ENCODE peak calls at places on chromosomes 4 and X, in four cellular contexts. K is uterus, D is foreskin fibroblast, I is H9. E is an unnamed sample.

GRCh38 chrX:19554786-19555185 is 39.5 kb upstream of the MAP3K15 start:
- DNase-seq in K (no peak), I (no peak), D (peak; percentile 41), E (no peak)

GRCh38 chr4:152856960-152857359 is 77.2 kb downstream of the ARFIP1 start:
- DNase-seq in I (no peak), K (no peak), D (no peak), E (no peak)

GRCh38 chrX:42818151-42818921 is 40.4 kb upstream of the PPP1R2C start:
- DNase-seq in I (peak; percentile 76), K (no peak), D (no peak), E (no peak)

GRCh38 chrX:14903891-14904290 is 30.7 kb downstream of the MOSPD2 start:
- DNase-seq in K (no peak), D (no peak), I (no peak), E (no peak)

GRCh38 chrX:149508467-149508866 is 3.4 kb upstream of the IDS start:
- DNase-seq in D (no peak), K (no peak), I (no peak), E (no peak)

GRCh38 chr4:18464160-18464559 is 442.6 kb upstream of the LCORL start:
- DNase-seq in D (no peak), K (no peak), I (no peak), E (no peak)

GRCh38 chr4:183353557-183353956 is 31.3 kb upstream of the CLDN24 start:
- DNase-seq in I (no peak), D (no peak), K (no peak), E (no peak)

GRCh38 chrX:119899125-119899524 is 3.4 kb downstream of the AKAP14 start:
- DNase-seq in I (no peak), K (no peak), D (no peak), E (no peak)

GRCh38 chr4:71635094-71635493 is 148.8 kb downstream of the GC start:
- DNase-seq in I (no peak), K (no peak), D (no peak), E (no peak)

GRCh38 chr4:38857354-38858096 is 908 bp upstream of the TLR6 start:
- DNase-seq in I (no peak), D (peak; percentile 84), K (peak; percentile 31), E (no peak)

GRCh38 chrX:53133400-53133799 is 39.5 kb downstream of the KANTR start:
- DNase-seq in K (no peak), D (no peak), I (no peak), E (no peak)

GRCh38 chr4:88211473-88212252 is 53.2 kb upstream of the ABCG2 start:
- DNase-seq in K (no peak), D (peak; percentile 28), I (no peak), E (peak; percentile 68)

GRCh38 chr4:8796096-8796495 is 75.5 kb downstream of the HMX1 start:
- DNase-seq in D (no peak), K (no peak), I (no peak), E (no peak)

GRCh38 chr4:40576651-40577480 is 52.8 kb downstream of the RBM47 start:
- DNase-seq in K (peak; percentile 39), I (no peak), D (peak; percentile 48), E (no peak)

GRCh38 chr4:150230556-150230955 is 152.3 kb downstream of the DCLK2 start:
- DNase-seq in I (no peak), K (no peak), D (no peak), E (no peak)

GRCh38 chrX:40012039-40012799 is 85.5 kb downstream of the BCOR start:
- DNase-seq in K (peak; percentile 40), I (peak; percentile 38), D (peak; percentile 55), E (no peak)

GRCh38 chrX:106718709-106719108 is 7.8 kb upstream of the RNF128 start:
- DNase-seq in K (no peak), D (no peak), I (no peak), E (no peak)

GRCh38 chrX:57977992-57978391 is 67.7 kb upstream of the ZXDA start:
- DNase-seq in D (no peak), K (no peak), I (no peak), E (no peak)

GRCh38 chr4:161438096-161438495 is 725.7 kb downstream of the FSTL5 start:
- DNase-seq in I (no peak), K (no peak), D (no peak), E (no peak)

GRCh38 chr4:1537410-1538095 is 131.3 kb upstream of the NKX1-1 start:
- DNase-seq in D (no peak), K (no peak), I (no peak), E (no peak)

GRCh38 chr4:15368906-15369305 is 58.9 kb upstream of the C1QTNF7 start:
- DNase-seq in D (peak; percentile 51), K (no peak), I (no peak), E (no peak)

GRCh38 chrX:37425370-37425769 is 76.2 kb downstream of the PRRG1 start:
- DNase-seq in K (no peak), D (no peak), I (no peak), E (no peak)

GRCh38 chr4:152828122-152828521 is 48.4 kb downstream of the ARFIP1 start:
- DNase-seq in D (no peak), I (no peak), K (no peak), E (no peak)

GRCh38 chr4:118774989-118775388 is 60.9 kb downstream of the SEC24D start:
- DNase-seq in I (no peak), D (no peak), K (no peak), E (no peak)

GRCh38 chr4:150997141-150997540 is 17.9 kb downstream of the LRBA start:
- DNase-seq in D (no peak), K (no peak), I (no peak), E (no peak)

GRCh38 chr4:115711575-115711974 is 598.2 kb upstream of the NDST4 start:
- DNase-seq in D (no peak), I (no peak), K (no peak), E (no peak)

GRCh38 chr4:25441519-25442117 is 64.6 kb downstream of the ANAPC4 start:
- DNase-seq in K (no peak), I (peak; percentile 71), D (peak; percentile 41), E (peak; percentile 60)

GRCh38 chrX:13364230-13364629 is 44.4 kb upstream of the ATXN3L start:
- DNase-seq in K (no peak), I (no peak), D (no peak), E (no peak)

GRCh38 chr4:55654131-55654530 is 18.0 kb upstream of the NMU start:
- DNase-seq in I (no peak), K (no peak), D (no peak), E (no peak)

GRCh38 chrX:13432776-13433605 is 113.1 kb upstream of the ATXN3L start:
- DNase-seq in D (peak; percentile 69), I (no peak), K (no peak), E (no peak)

GRCh38 chrX:13685126-13685763 is 3.7 kb upstream of the RAB9A start:
- DNase-seq in K (no peak), I (no peak), D (no peak), E (no peak)

GRCh38 chr4:166324321-166324720 is 451.3 kb downstream of the TLL1 start:
- DNase-seq in I (peak; percentile 42), K (no peak), D (peak; percentile 12), E (peak; percentile 15)

GRCh38 chrX:25344191-25344936 is 328.6 kb upstream of the ARX start:
- DNase-seq in I (no peak), D (no peak), K (no peak), E (no peak)

GRCh38 chr4:151206241-151207005 is 70.5 kb upstream of the PRSS48 start:
- DNase-seq in I (no peak), D (no peak), K (no peak), E (no peak)

GRCh38 chrX:80293354-80293753 is 126.9 kb upstream of the TENT5D start:
- DNase-seq in K (no peak), D (no peak), I (no peak), E (no peak)

DNA sequence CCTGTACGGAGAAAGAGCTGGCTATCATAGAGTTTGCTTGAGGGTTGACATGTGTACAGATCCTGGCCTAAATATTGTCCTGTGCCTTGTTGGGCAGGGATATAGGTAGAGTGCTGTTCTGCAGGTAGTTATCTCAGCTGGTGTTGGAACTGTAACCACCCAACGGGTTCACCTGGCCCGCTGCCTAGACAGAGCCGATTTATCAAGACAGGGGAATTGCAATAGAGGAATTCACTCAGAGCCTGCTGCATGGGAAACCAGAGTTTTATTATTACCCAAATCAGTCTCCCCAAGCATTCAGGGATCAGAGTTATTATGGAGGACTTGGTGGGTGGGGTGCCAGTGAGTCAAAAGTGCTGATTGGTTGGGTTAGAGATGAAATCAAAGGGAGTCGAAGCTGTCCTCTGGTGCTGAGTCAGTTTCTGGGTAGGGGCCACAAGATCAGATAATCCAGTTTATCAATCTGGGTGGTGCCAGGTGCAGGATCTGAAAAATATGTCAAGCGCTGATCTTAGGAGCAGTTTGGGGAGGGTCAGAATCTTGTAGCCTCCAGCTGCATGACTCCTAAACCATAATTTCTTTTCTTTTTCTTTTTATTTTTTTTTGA is 42.5 kb upstream of the XIAP start:
- DNase-seq in K (no peak), I (no peak), D (no peak), E (no peak)
- TF ChIP-seq CTCF in K (no peak), I (no peak), D (no peak), E (no peak)

DNA sequence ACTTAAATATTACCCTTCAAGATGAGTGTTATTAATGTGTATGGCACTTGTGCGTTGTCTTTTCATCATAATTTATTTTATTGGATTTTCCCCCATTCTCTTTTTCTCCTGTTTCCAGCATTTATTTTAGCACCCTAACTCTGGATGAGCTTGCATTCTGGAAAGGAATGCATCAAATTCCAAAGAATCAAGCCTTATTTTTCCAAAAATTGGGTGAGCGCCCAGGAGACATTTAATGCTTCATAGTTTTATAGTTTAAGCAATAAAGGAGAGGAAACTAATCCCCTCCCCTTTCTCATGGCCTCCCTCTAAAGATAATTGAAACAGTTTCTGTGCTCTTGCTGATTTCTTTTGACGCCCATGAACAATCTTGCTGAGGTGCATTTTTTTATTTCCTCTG is 191.0 kb upstream of the FAT4 start:
- DNase-seq in I (no peak), K (no peak), D (no peak), E (no peak)
- TF ChIP-seq CTCF in I (no peak), K (no peak), D (no peak), E (no peak)

GRCh38 chrX:47632664-47633063 is 2.9 kb upstream of the CFP start:
- DNase-seq in I (no peak), D (no peak), K (no peak), E (no peak)

GRCh38 chrX:47625365-47625764 is 4.4 kb downstream of the CFP start:
- DNase-seq in K (no peak), I (no peak), D (no peak), E (no peak)

GRCh38 chrX:47629419-47630210 is at the start of gene CFP:
- DNase-seq in I (no peak), D (no peak), K (no peak), E (no peak)

GRCh38 chrX:47631676-47632075 is 1.9 kb upstream of the CFP start:
- DNase-seq in D (no peak), I (no peak), K (no peak), E (no peak)

GRCh38 chrX:47628980-47629379 is 750 bp downstream of the CFP start:
- DNase-seq in I (peak; percentile 38), K (no peak), D (no peak), E (no peak)
- TF ChIP-seq CTCF in I (peak; percentile 43), K (no peak), D (no peak), E (no peak)

GRCh38 chrX:134247492-134247891 is 10.5 kb downstream of the CCDC160 start:
- DNase-seq in D (no peak), I (no peak), K (no peak), E (no peak)
- TF ChIP-seq CTCF in D (no peak), I (no peak), K (no peak), E (no peak)